ENCODE peak calls at places on chromosomes 6 and 20, in nine cellular contexts. F, I, B, K, X, Y, C, G and O are unnamed samples.
A peak's percentile ranks its signal among the peaks of the same experiment; 100 is the strongest.

GRCh38 chr6:33577106-33577535 is 3.0 kb downstream of the BAK1 start:
- DNase-seq in Y (no peak), X (peak; percentile 18), G (no peak), K (no peak), I (peak; percentile 68), F (no peak), B (peak; percentile 39), C (no peak), O (no peak)

GRCh38 chr6:111011360-111012142 is 29.7 kb downstream of the RPF2 start:
- DNase-seq in K (peak; percentile 55), Y (peak; percentile 65), C (no peak), B (no peak), X (peak; percentile 55), G (peak; percentile 15), I (no peak), F (no peak), O (no peak)

GRCh38 chr6:130500693-130501092 is 134.9 kb downstream of the TMEM200A start:
- DNase-seq in B (no peak), I (no peak), X (peak; percentile 90), C (no peak), Y (no peak), F (no peak), G (no peak), K (peak; percentile 77), O (no peak)

GRCh38 chr6:28068067-28068466 is 12.3 kb upstream of the ZNF165 start:
- DNase-seq in B (no peak), Y (no peak), C (no peak), G (no peak), F (no peak), I (no peak), K (no peak), X (no peak), O (no peak)

GRCh38 chr6:21157186-21157929 is 436.2 kb upstream of the SOX4 start:
- DNase-seq in I (no peak), F (no peak), G (peak; percentile 53), K (no peak), Y (peak; percentile 30), B (no peak), C (no peak), X (no peak), O (no peak)

GRCh38 chr6:16762547-16763477 is 1.6 kb upstream of the ATXN1 start:
- DNase-seq in K (peak; percentile 97), F (no peak), B (peak; percentile 38), Y (peak; percentile 76), C (no peak), I (peak; percentile 26), G (no peak), X (peak; percentile 97), O (no peak)

GRCh38 chr6:30820196-30820595 is 64.1 kb upstream of the DDR1 start:
- DNase-seq in X (peak; percentile 81), K (peak; percentile 80), I (peak; percentile 32), B (no peak), C (no peak), G (no peak), F (no peak), Y (no peak), O (no peak)

GRCh38 chr6:105993769-105994521 is 92.2 kb upstream of the PRDM1 start:
- DNase-seq in C (no peak), F (no peak), I (peak; percentile 22), B (peak; percentile 32), K (peak; percentile 45), Y (peak; percentile 41), X (peak; percentile 36), G (no peak), O (peak; percentile 42)

GRCh38 chr6:82362868-82363267 is 749 bp upstream of the TPBG start:
- DNase-seq in Y (no peak), I (peak; percentile 23), B (no peak), K (peak; percentile 94), G (no peak), X (peak; percentile 98), F (no peak), C (no peak), O (no peak)

GRCh38 chr6:82364087-82365010 is 732 bp downstream of the TPBG start:
- DNase-seq in G (no peak), I (peak; percentile 60), K (peak; percentile 60), X (peak; percentile 60), F (no peak), C (peak; percentile 8), Y (peak; percentile 33), B (peak; percentile 29), O (peak; percentile 36)

GRCh38 chr6:82362144-82362543 is 1.5 kb upstream of the TPBG start:
- DNase-seq in C (no peak), F (no peak), B (no peak), Y (no peak), K (no peak), G (no peak), I (no peak), X (peak; percentile 33), O (no peak)

GRCh38 chr6:82365011-82365751 is 1.6 kb downstream of the TPBG start:
- DNase-seq in X (no peak), F (no peak), G (no peak), Y (peak; percentile 36), C (peak; percentile 9), I (peak; percentile 21), B (no peak), K (peak; percentile 35), O (peak; percentile 25)

DNA sequence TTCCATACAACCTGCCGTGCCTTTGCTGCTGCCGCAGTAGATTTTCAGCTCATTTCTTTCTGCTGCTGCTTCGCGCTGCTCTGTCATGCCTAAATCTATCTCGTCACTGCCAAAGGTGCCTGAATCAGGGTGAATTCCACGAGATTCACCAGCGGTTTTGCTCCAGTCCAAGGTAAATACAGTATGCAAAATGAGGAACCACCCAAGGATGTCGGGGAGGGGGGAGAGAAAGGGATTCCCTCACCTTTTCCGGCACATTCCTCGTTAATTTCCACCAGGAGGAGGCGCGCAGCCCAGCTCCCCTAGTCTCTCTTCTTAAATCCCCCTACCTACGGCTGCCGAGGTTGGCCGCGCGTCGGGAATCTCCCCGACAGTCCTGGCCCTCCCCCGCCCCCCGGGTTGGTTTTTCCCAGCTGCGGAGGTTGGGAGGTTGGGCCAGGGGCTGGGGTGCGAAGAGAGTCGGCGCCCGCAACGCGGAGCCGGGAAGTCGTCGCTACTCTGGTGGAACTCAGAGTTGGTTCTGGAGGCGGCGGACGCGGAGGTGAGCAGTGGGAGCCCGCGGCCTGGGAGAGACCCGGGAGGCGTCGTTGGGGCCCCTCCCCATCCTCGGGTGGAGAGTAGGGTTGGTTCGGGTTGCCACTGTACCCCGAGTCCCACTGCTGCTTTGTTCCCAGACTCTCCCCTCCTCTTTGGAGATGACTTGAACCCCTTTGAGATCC is at the start of gene TPBG:
- DNase-seq in F (no peak), Y (peak; percentile 42), G (no peak), I (peak; percentile 59), C (peak; percentile 12), K (peak; percentile 82), X (peak; percentile 93), B (peak; percentile 29), O (peak; percentile 49)
- TF ChIP-seq CTCF in F (no peak), Y (peak; percentile 27), G (no peak), I (peak; percentile 10), C (peak; percentile 29), K (peak; percentile 34), X (peak; percentile 35), B (no peak), O (no peak)

GRCh38 chr20:19778404-19778803 is 20.3 kb downstream of the RIN2 start:
- DNase-seq in I (no peak), Y (no peak), X (no peak), K (no peak), B (no peak), F (no peak), G (no peak), C (no peak), O (no peak)
- TF ChIP-seq CTCF in I (no peak), Y (no peak), X (no peak), K (no peak), B (no peak), F (no peak), G (no peak), C (no peak), O (no peak)

DNA sequence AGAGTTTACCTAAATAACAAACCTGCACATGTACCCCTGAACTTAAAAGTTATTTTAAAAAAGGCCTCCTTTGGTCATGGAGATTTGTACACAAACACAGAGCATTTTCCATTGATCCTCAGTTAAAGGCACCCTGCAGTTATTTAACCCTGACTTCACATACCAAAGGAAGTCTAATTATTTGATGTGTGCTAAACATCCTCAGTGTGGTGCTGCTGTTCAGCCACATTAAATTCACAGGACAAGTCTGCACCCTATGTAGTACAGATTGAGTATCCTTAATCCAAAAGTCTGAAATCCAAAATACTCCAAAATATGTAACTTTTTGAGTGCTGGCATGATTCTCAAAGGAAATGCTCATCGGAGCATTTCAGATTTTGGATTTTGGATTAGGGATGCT is 21.4 kb downstream of the KCNQ5 start:
- DNase-seq in I (no peak), F (no peak), X (no peak), Y (no peak), K (no peak), G (no peak), B (no peak), C (no peak), O (no peak)
- TF ChIP-seq CTCF in I (no peak), F (no peak), X (no peak), Y (peak; percentile 25), K (no peak), G (peak; percentile 13), B (no peak), C (no peak), O (no peak)

GRCh38 chr6:138401960-138402832 is 1.8 kb upstream of the HEBP2 start:
- DNase-seq in Y (no peak), K (no peak), C (no peak), X (no peak), I (no peak), F (no peak), G (no peak), B (no peak), O (no peak)

GRCh38 chr6:138404666-138405337 is 779 bp downstream of the HEBP2 start:
- DNase-seq in G (no peak), F (no peak), B (peak; percentile 26), X (no peak), I (peak; percentile 30), C (no peak), K (no peak), Y (no peak), O (peak; percentile 48)

GRCh38 chr6:138403324-138403800 is 661 bp upstream of the HEBP2 start:
- DNase-seq in G (no peak), C (peak; percentile 30), X (no peak), K (no peak), F (no peak), I (peak; percentile 57), Y (peak; percentile 53), B (peak; percentile 36), O (no peak)

GRCh38 chr6:138402833-138403187 is 1.2 kb upstream of the HEBP2 start:
- DNase-seq in X (no peak), B (no peak), F (no peak), I (no peak), K (no peak), C (no peak), Y (no peak), G (no peak), O (no peak)

DNA sequence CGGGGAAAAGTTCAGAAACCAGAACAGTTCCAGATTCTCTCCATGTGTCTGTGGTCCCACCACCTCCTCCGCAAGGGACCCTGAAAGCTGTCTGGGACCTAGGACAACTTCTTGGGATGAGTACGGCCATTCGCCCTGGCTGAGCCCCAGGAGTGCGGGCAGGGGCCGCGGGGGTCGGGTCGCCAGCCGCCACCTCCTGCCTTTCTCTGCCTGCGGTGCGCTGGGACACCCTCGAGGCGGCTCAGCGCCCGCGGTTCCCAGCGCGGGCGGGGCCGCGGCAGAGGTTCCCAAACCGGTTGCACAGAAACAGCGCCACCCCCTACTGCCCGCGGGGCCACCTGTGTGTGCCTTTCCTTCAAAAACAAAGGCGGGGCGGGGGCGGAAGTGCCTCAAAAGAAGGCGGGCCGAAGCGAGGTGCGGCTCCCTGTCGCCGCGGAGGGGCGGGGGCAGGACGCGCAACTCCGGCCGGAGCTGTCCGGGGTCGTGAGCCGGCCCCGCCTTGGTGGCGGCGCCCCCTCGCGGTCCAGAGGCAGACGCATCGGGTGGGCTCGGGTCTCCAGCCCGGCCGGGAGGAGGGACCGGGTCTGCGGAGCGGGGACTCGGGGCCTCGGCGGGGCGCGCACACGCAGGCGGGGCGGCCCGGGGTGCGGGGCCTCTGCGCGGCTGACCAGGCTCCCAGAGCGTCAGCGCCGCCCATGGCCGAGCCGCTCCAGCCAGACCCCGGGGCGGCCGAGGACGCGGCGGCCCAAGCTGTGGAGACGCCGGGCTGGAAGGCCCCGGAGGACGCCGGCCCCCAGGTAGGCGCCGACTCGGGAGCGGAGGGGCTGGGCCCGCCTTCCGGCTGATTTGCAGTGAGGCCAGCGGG is at the start of gene HEBP2:
- DNase-seq in F (peak; percentile 70), X (peak; percentile 62), B (peak; percentile 91), K (peak; percentile 65), C (peak; percentile 84), I (peak; percentile 95), Y (peak; percentile 93), G (peak; percentile 65), O (peak; percentile 90)
- TF ChIP-seq CTCF in F (no peak), X (no peak), B (peak; percentile 86), K (peak; percentile 50), C (peak; percentile 64), I (peak; percentile 68), Y (peak; percentile 52), G (peak; percentile 44), O (peak; percentile 61)